ENCODE peak calls at places on chromosomes 16 and 17, in four cellular contexts. One of them, this sample, is unnamed.

GRCh38 chr16:89253548-89254287 is 36.2 kb downstream of the ZNF778 start:
- DNase-seq in heart right ventricle: no peak
- DNase-seq in GM23338: no peak
- DNase-seq in Peyer's patch: no peak
- DNase-seq in this sample: no peak

GRCh38 chr16:74726736-74727135 is 26.1 kb upstream of the MLKL start:
- DNase-seq in Peyer's patch: no peak
- DNase-seq in heart right ventricle: no peak
- DNase-seq in GM23338: peak; percentile 86
- DNase-seq in this sample: no peak

GRCh38 chr17:9195961-9196668 is 174.8 kb downstream of the NTN1 start:
- DNase-seq in GM23338: peak; percentile 59
- DNase-seq in Peyer's patch: no peak
- DNase-seq in heart right ventricle: no peak
- DNase-seq in this sample: no peak

GRCh38 chr16:4594433-4595410 is 20.0 kb downstream of the UBALD1 start:
- DNase-seq in heart right ventricle: no peak
- DNase-seq in Peyer's patch: no peak
- DNase-seq in GM23338: no peak
- DNase-seq in this sample: no peak

GRCh38 chr16:55184052-55184451 is 140.0 kb upstream of the IRX6 start:
- DNase-seq in GM23338: peak; percentile 13
- DNase-seq in Peyer's patch: no peak
- DNase-seq in heart right ventricle: no peak
- DNase-seq in this sample: no peak

GRCh38 chr17:43330876-43331639 is 67.7 kb upstream of the ARL4D start:
- DNase-seq in heart right ventricle: no peak
- DNase-seq in Peyer's patch: no peak
- DNase-seq in GM23338: peak; percentile 41
- DNase-seq in this sample: no peak

GRCh38 chr17:4719684-4720221 is 9.3 kb downstream of the ARRB2 start:
- DNase-seq in heart right ventricle: no peak
- DNase-seq in Peyer's patch: no peak
- DNase-seq in GM23338: no peak
- DNase-seq in this sample: no peak

GRCh38 chr17:37299257-37299985 is 76.4 kb upstream of the C17orf78 start:
- DNase-seq in GM23338: peak; percentile 34
- DNase-seq in heart right ventricle: no peak
- DNase-seq in Peyer's patch: no peak
- DNase-seq in this sample: no peak

GRCh38 chr16:50802000-50802399 is 60.1 kb downstream of the CYLD start:
- DNase-seq in GM23338: no peak
- DNase-seq in Peyer's patch: no peak
- DNase-seq in heart right ventricle: no peak
- DNase-seq in this sample: no peak

GRCh38 chr16:79826732-79827514 is 226.4 kb upstream of the MAF start:
- DNase-seq in heart right ventricle: no peak
- DNase-seq in GM23338: no peak
- DNase-seq in Peyer's patch: no peak
- DNase-seq in this sample: no peak

GRCh38 chr16:86834451-86835035 is 256.2 kb downstream of the FOXL1 start:
- DNase-seq in GM23338: peak; percentile 66
- DNase-seq in Peyer's patch: no peak
- DNase-seq in heart right ventricle: peak; percentile 27
- DNase-seq in this sample: no peak

GRCh38 chr16:1290032-1290431 is 19.4 kb upstream of the UBE2I start:
- DNase-seq in heart right ventricle: no peak
- DNase-seq in GM23338: peak; percentile 56
- DNase-seq in Peyer's patch: no peak
- DNase-seq in this sample: no peak

GRCh38 chr16:74766729-74767128 is 7.9 kb downstream of the FA2H start:
- DNase-seq in Peyer's patch: no peak
- DNase-seq in GM23338: peak; percentile 70
- DNase-seq in heart right ventricle: no peak
- DNase-seq in this sample: no peak

GRCh38 chr16:31331807-31332301 is 23.1 kb upstream of the ITGAX start:
- DNase-seq in heart right ventricle: no peak
- DNase-seq in Peyer's patch: no peak
- DNase-seq in GM23338: no peak
- DNase-seq in this sample: no peak

GRCh38 chr16:84964729-84965128 is 46.6 kb downstream of the ZDHHC7 start:
- DNase-seq in heart right ventricle: no peak
- DNase-seq in Peyer's patch: no peak
- DNase-seq in GM23338: no peak
- DNase-seq in this sample: no peak

GRCh38 chr16:17330019-17330570 is 140.7 kb downstream of the XYLT1 start:
- DNase-seq in heart right ventricle: no peak
- DNase-seq in Peyer's patch: no peak
- DNase-seq in GM23338: no peak
- DNase-seq in this sample: no peak

GRCh38 chr16:20878682-20879147 is 21.4 kb downstream of the DCUN1D3 start:
- DNase-seq in heart right ventricle: no peak
- DNase-seq in Peyer's patch: no peak
- DNase-seq in GM23338: no peak
- DNase-seq in this sample: no peak

GRCh38 chr16:55630774-55631173 is 25.0 kb upstream of the SLC6A2 start:
- DNase-seq in heart right ventricle: no peak
- DNase-seq in Peyer's patch: no peak
- DNase-seq in GM23338: no peak
- DNase-seq in this sample: no peak

GRCh38 chr17:27929990-27930389 is 36.8 kb upstream of the LYRM9 start:
- DNase-seq in heart right ventricle: no peak
- DNase-seq in Peyer's patch: no peak
- DNase-seq in GM23338: no peak
- DNase-seq in this sample: no peak

GRCh38 chr17:76492989-76493501 is 8.2 kb downstream of the RHBDF2 start:
- DNase-seq in Peyer's patch: peak; percentile 77
- DNase-seq in heart right ventricle: peak; percentile 62
- DNase-seq in GM23338: no peak
- DNase-seq in this sample: peak; percentile 73

GRCh38 chr17:74541176-74542111 is 4.5 kb downstream of the CD300C start:
- DNase-seq in GM23338: no peak
- DNase-seq in heart right ventricle: no peak
- DNase-seq in Peyer's patch: no peak
- DNase-seq in this sample: no peak

GRCh38 chr17:80761421-80761871 is 216.8 kb downstream of the RPTOR start:
- DNase-seq in Peyer's patch: no peak
- DNase-seq in GM23338: no peak
- DNase-seq in heart right ventricle: no peak
- DNase-seq in this sample: no peak

GRCh38 chr17:48194097-48194550 is 86.6 kb downstream of the SNX11 start:
- DNase-seq in GM23338: no peak
- DNase-seq in heart right ventricle: no peak
- DNase-seq in Peyer's patch: no peak
- DNase-seq in this sample: no peak

GRCh38 chr16:48812856-48813255 is 202.9 kb upstream of the N4BP1 start:
- DNase-seq in heart right ventricle: no peak
- DNase-seq in GM23338: no peak
- DNase-seq in Peyer's patch: no peak
- DNase-seq in this sample: no peak

GRCh38 chr17:74417178-74418045 is 14.5 kb upstream of the GPRC5C start:
- DNase-seq in heart right ventricle: no peak
- DNase-seq in Peyer's patch: no peak
- DNase-seq in GM23338: no peak
- DNase-seq in this sample: no peak

GRCh38 chr17:61149862-61150362 is 249.7 kb upstream of the TBX2 start:
- DNase-seq in heart right ventricle: no peak
- DNase-seq in Peyer's patch: no peak
- DNase-seq in GM23338: no peak
- DNase-seq in this sample: no peak

GRCh38 chr17:67686246-67686645 is 31.5 kb upstream of the NOL11 start:
- DNase-seq in Peyer's patch: no peak
- DNase-seq in heart right ventricle: no peak
- DNase-seq in GM23338: no peak
- DNase-seq in this sample: no peak

GRCh38 chr17:49727353-49727752 is 19.6 kb upstream of the SLC35B1 start:
- DNase-seq in heart right ventricle: no peak
- DNase-seq in GM23338: no peak
- DNase-seq in Peyer's patch: no peak
- DNase-seq in this sample: no peak

GRCh38 chr16:8882725-8883377 is 700 bp downstream of the LITAFD start:
- DNase-seq in heart right ventricle: no peak
- DNase-seq in GM23338: no peak
- DNase-seq in Peyer's patch: no peak
- DNase-seq in this sample: no peak

GRCh38 chr16:51426276-51426675 is 275.2 kb upstream of the SALL1 start:
- DNase-seq in Peyer's patch: no peak
- DNase-seq in heart right ventricle: no peak
- DNase-seq in GM23338: no peak
- DNase-seq in this sample: no peak

GRCh38 chr16:50861926-50862325 is 120.0 kb downstream of the CYLD start:
- DNase-seq in Peyer's patch: no peak
- DNase-seq in GM23338: no peak
- DNase-seq in heart right ventricle: no peak
- DNase-seq in this sample: no peak

GRCh38 chr17:33435716-33436301 is 142.7 kb upstream of the ASIC2 start:
- DNase-seq in GM23338: no peak
- DNase-seq in heart right ventricle: no peak
- DNase-seq in Peyer's patch: no peak
- DNase-seq in this sample: no peak

GRCh38 chr16:66890796-66891195 is 10.5 kb downstream of the PDP2 start:
- DNase-seq in Peyer's patch: no peak
- DNase-seq in GM23338: no peak
- DNase-seq in heart right ventricle: no peak
- DNase-seq in this sample: no peak

GRCh38 chr16:57694556-57695377 is at the start of gene DRC7:
- DNase-seq in GM23338: peak; percentile 93
- DNase-seq in Peyer's patch: peak; percentile 36
- DNase-seq in heart right ventricle: no peak
- DNase-seq in this sample: peak; percentile 28

GRCh38 chr17:83173997-83174858 is 94.8 kb downstream of the METRNL start:
- DNase-seq in heart right ventricle: no peak
- DNase-seq in GM23338: no peak
- DNase-seq in Peyer's patch: peak; percentile 58
- DNase-seq in this sample: peak; percentile 69

DNA sequence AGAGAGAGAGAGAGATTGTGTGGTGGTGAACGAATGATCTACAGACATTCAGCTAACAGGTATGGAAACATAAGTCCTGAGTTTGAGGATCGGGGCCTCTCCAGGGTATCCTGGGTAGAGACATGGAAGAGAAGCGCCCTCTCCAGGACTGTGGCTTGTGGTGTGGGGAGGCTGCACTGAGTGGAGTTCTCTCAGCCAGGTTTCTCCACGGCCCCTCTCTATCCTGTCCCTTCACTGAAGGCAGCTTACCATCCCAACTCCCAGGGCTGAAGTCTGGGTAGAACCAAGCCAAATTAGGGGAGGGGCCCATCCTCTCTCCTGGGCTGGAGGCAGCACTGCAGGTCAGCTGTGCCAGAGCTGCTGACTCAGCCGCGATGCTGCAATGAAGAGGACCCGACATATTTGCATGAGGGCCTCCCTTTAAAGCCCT is 6.2 kb downstream of the C1QL1 start:
- DNase-seq in GM23338: peak; percentile 73
- DNase-seq in heart right ventricle: no peak
- DNase-seq in Peyer's patch: no peak
- DNase-seq in this sample: no peak
- TF ChIP-seq CTCF in GM23338: peak; percentile 70
- TF ChIP-seq CTCF in heart right ventricle: no peak
- TF ChIP-seq CTCF in Peyer's patch: no peak
- TF ChIP-seq CTCF in this sample: peak; percentile 3

DNA sequence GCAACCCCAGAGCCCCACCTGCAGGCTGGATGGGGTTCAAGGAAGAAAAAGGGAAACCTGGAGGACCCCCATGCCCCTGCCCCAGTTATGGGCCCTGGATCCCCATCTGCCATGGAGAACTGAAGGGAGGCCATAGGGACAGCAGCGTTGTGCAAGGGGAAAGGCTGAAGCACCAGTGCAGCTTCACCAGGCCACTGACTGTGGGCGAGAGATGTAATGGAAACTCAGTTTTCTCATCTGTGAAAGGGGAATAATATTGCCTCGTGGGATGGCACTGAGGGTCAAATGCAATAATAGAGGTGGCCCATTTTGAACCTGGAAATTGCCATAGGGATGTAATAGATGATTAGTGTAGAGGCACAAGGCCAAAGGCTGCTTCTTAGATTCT is 9.9 kb upstream of the TSPOAP1 start:
- DNase-seq in heart right ventricle: no peak
- DNase-seq in GM23338: no peak
- DNase-seq in Peyer's patch: no peak
- DNase-seq in this sample: no peak
- H3K4me3 ChIP-seq in heart right ventricle: peak overlapping the region; percentile 82
- H3K4me3 ChIP-seq in GM23338: peak overlapping the region; percentile 36
- H3K4me3 ChIP-seq in Peyer's patch: peak overlapping the region; percentile 44
- H3K4me3 ChIP-seq in this sample: peak overlapping the region; percentile 82

GRCh38 chr17:29625037-29625750 is 2.5 kb upstream of the CORO6 start:
- DNase-seq in Peyer's patch: no peak
- DNase-seq in GM23338: peak; percentile 75
- DNase-seq in heart right ventricle: no peak
- DNase-seq in this sample: no peak
- TF ChIP-seq CTCF in Peyer's patch: no peak
- TF ChIP-seq CTCF in GM23338: peak; percentile 52
- TF ChIP-seq CTCF in heart right ventricle: peak; percentile 34
- TF ChIP-seq CTCF in this sample: no peak

DNA sequence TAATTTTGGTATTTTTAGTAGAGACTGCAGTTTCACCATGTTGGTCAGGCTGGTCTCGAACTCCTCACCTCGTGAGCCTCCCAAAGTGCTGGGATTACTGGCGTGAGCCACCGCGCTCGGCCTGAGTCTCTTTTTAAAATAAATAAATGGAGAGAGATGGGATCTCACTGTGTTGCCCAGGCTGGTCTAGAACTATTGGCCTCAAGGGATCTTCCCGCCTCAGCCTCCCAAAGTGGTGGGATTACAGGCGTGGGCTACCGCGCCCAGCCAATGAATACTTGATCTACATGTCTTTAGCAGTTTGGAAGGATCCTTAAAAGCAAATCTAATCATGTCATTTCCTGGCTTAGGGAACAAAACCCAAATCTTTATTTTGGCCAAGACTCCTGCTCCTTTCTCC is 1.2 kb downstream of the DHODH start:
- DNase-seq in GM23338: no peak
- DNase-seq in heart right ventricle: no peak
- DNase-seq in Peyer's patch: no peak
- DNase-seq in this sample: no peak
- H3K4me3 ChIP-seq in GM23338: peak overlapping the region; percentile 96
- H3K4me3 ChIP-seq in heart right ventricle: no peak overlapping the region
- H3K4me3 ChIP-seq in Peyer's patch: no peak overlapping the region
- H3K4me3 ChIP-seq in this sample: no peak overlapping the region

DNA sequence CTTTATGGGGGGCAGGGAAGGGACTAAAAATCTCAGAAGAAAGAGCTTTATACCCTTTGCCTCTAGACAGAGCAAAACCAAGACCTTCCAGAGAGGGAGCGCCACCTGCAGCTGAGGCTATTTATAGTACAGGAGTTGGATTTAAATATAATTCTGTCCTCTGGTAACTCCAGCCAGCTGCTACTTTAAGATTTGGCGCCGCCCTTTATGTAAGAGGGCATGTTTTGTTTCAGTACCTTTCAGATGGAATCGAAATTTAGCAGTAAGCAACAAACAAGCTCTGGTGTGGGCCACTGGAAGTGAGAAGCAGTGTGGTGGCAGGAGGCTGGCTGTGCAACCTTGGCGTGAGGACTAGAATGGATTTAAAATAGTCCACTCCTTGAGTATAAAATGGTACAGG is 5.2 kb upstream of the GUCY2D start:
- DNase-seq in GM23338: peak; percentile 90
- DNase-seq in Peyer's patch: peak; percentile 26
- DNase-seq in heart right ventricle: peak; percentile 25
- DNase-seq in this sample: no peak
- TF ChIP-seq CTCF in GM23338: peak; percentile 68
- TF ChIP-seq CTCF in Peyer's patch: peak; percentile 26
- TF ChIP-seq CTCF in heart right ventricle: peak; percentile 64
- TF ChIP-seq CTCF in this sample: no peak

This sample was measured in GM06990.